ENCODE peak calls at places on chromosomes 16 and 17, in eight cellular contexts. Z, U, E, R, L, X, D and H are unnamed samples. For H3K4me1, the result is how much of the 10 kb centered on the place peaks cover.

GRCh38 chr17:50588391-50589111 is 28.0 kb downstream of the CACNA1G start:
- DNase-seq in Z (no peak), U (no peak), E (no peak), R (no peak), L (no peak), X (no peak), D (peak), H (no peak)

GRCh38 chr16:71501562-71501961 is 12.4 kb upstream of the ZNF19 start:
- DNase-seq in Z (no peak), U (no peak), E (no peak), R (no peak), L (no peak), X (no peak), D (no peak), H (no peak)

GRCh38 chr17:73203135-73203787 is 10.4 kb downstream of the COG1 start:
- DNase-seq in Z (no peak), U (peak), E (no peak), R (no peak), L (no peak), X (peak), D (no peak), H (no peak)

GRCh38 chr16:79988721-79989220 is 388.2 kb upstream of the MAF start:
- DNase-seq in Z (no peak), U (no peak), E (no peak), R (no peak), L (no peak), X (no peak), D (no peak), H (no peak)

GRCh38 chr16:11425140-11425539 is 79.9 kb downstream of the RMI2 start:
- DNase-seq in Z (no peak), U (no peak), E (no peak), R (no peak), L (no peak), X (no peak), D (no peak), H (no peak)

GRCh38 chr17:45225964-45226530 is 4.4 kb downstream of the FMNL1 start:
- DNase-seq in Z (no peak), U (no peak), E (peak), R (peak), L (no peak), X (no peak), D (no peak), H (peak)

GRCh38 chr16:30416624-30417298 is 9.4 kb downstream of the ZNF771 start:
- DNase-seq in Z (no peak), U (no peak), E (no peak), R (no peak), L (peak), X (no peak), D (no peak), H (no peak)

GRCh38 chr17:40529991-40530390 is 28.6 kb upstream of the TNS4 start:
- DNase-seq in Z (no peak), U (no peak), E (no peak), R (no peak), L (no peak), X (no peak), D (no peak), H (no peak)

GRCh38 chr17:9381068-9381467 is 194.6 kb downstream of the STX8 start:
- DNase-seq in Z (no peak), U (no peak), E (no peak), R (no peak), L (no peak), X (no peak), D (no peak), H (no peak)

GRCh38 chr17:15392326-15392739 is 50.9 kb upstream of the TEKT3 start:
- DNase-seq in Z (no peak), U (no peak), E (no peak), R (no peak), L (no peak), X (no peak), D (no peak), H (no peak)

GRCh38 chr16:50747206-50747956 is 5.5 kb downstream of the CYLD start:
- DNase-seq in Z (no peak), U (no peak), E (no peak), R (no peak), L (peak), X (no peak), D (no peak), H (no peak)

GRCh38 chr17:78040561-78041400 is 82.3 kb downstream of the TNRC6C start:
- DNase-seq in Z (no peak), U (no peak), E (peak), R (peak), L (peak), X (peak), D (peak), H (peak)

GRCh38 chr17:17084317-17084835 is 42.1 kb downstream of the MPRIP start:
- DNase-seq in Z (no peak), U (no peak), E (no peak), R (no peak), L (no peak), X (no peak), D (peak), H (no peak)

GRCh38 chr17:43661699-43662431 is at the start of gene MEOX1:
- DNase-seq in Z (no peak), U (peak), E (peak), R (no peak), L (no peak), X (no peak), D (no peak), H (no peak)

GRCh38 chr17:31413871-31414589 is 22.6 kb downstream of the RAB11FIP4 start:
- DNase-seq in Z (no peak), U (no peak), E (no peak), R (no peak), L (no peak), X (no peak), D (no peak), H (no peak)

GRCh38 chr16:87317766-87318121 is 552 bp upstream of the C16orf95 start:
- DNase-seq in Z (no peak), U (peak), E (peak), R (no peak), L (peak), X (no peak), D (peak), H (peak)

GRCh38 chr16:56164636-56165035 is 26.7 kb upstream of the GNAO1 start:
- DNase-seq in Z (no peak), U (no peak), E (no peak), R (no peak), L (no peak), X (no peak), D (no peak), H (no peak)

GRCh38 chr17:81037026-81037782 is 2.3 kb downstream of the BAIAP2 start:
- DNase-seq in Z (no peak), U (no peak), E (peak), R (no peak), L (no peak), X (peak), D (no peak), H (no peak)

GRCh38 chr16:13973321-13974023 is 53.5 kb downstream of the ERCC4 start:
- DNase-seq in Z (no peak), U (no peak), E (no peak), R (no peak), L (no peak), X (no peak), D (no peak), H (no peak)

GRCh38 chr16:70652322-70652721 is 6.0 kb downstream of the IL34 start:
- DNase-seq in Z (no peak), U (no peak), E (no peak), R (no peak), L (no peak), X (no peak), D (no peak), H (no peak)

GRCh38 chr17:79180358-79181005 is 105.9 kb downstream of the ENGASE start:
- DNase-seq in Z (no peak), U (no peak), E (no peak), R (no peak), L (no peak), X (no peak), D (no peak), H (no peak)

GRCh38 chr17:54898576-54898975 is 2.1 kb upstream of the TOM1L1 start:
- DNase-seq in Z (no peak), U (no peak), E (no peak), R (no peak), L (no peak), X (no peak), D (no peak), H (no peak)

GRCh38 chr17:81033535-81034167 is 1.3 kb upstream of the BAIAP2 start:
- DNase-seq in Z (no peak), U (no peak), E (no peak), R (no peak), L (no peak), X (no peak), D (peak), H (no peak)

GRCh38 chr16:9820481-9821246 is 361.6 kb downstream of the GRIN2A start:
- DNase-seq in Z (no peak), U (peak), E (no peak), R (no peak), L (peak), X (no peak), D (no peak), H (no peak)

GRCh38 chr16:70656712-70657263 is 10.4 kb downstream of the IL34 start:
- DNase-seq in Z (no peak), U (no peak), E (no peak), R (no peak), L (peak), X (no peak), D (no peak), H (no peak)

GRCh38 chr17:83053779-83054451 is 25.5 kb upstream of the METRNL start:
- DNase-seq in Z (no peak), U (no peak), E (no peak), R (peak), L (no peak), X (no peak), D (peak), H (no peak)

GRCh38 chr17:73156887-73157870 is 7.6 kb upstream of the SSTR2 start:
- DNase-seq in Z (no peak), U (peak), E (no peak), R (no peak), L (no peak), X (no peak), D (no peak), H (no peak)

GRCh38 chr17:57121308-57122042 is 36.4 kb downstream of the AKAP1 start:
- DNase-seq in Z (no peak), U (peak), E (peak), R (no peak), L (peak), X (no peak), D (peak), H (no peak)

GRCh38 chr16:79600636-79601091 is at the start of gene MAF:
- DNase-seq in Z (no peak), U (peak), E (peak), R (peak), L (peak), X (peak), D (peak), H (peak)

GRCh38 chr16:87487361-87487924 is 5.4 kb downstream of the ZCCHC14 start:
- DNase-seq in Z (no peak), U (peak), E (no peak), R (no peak), L (peak), X (no peak), D (no peak), H (peak)

GRCh38 chr17:50166518-50167181 is 845 bp downstream of the SGCA start:
- DNase-seq in Z (no peak), U (no peak), E (no peak), R (no peak), L (no peak), X (no peak), D (no peak), H (no peak)

GRCh38 chr16:11135167-11135973 is 120.6 kb downstream of the SOCS1 start:
- DNase-seq in Z (no peak), U (no peak), E (no peak), R (no peak), L (no peak), X (no peak), D (no peak), H (no peak)

GRCh38 chr16:61579195-61579594 is 457.0 kb downstream of the CDH8 start:
- DNase-seq in Z (no peak), U (no peak), E (no peak), R (no peak), L (no peak), X (no peak), D (no peak), H (no peak)

GRCh38 chr17:1484586-1485310 is 7.7 kb downstream of the MYO1C start:
- DNase-seq in Z (no peak), U (peak), E (peak), R (peak), L (peak), X (no peak), D (peak), H (no peak)
- TF ChIP-seq CTCF in Z (no peak), U (peak), E (no peak), R (peak), L (no peak), X (no peak), D (peak), H (no peak)

GRCh38 chr17:850828-851759 is 68.9 kb downstream of the MRM3 start:
- DNase-seq in Z (no peak), U (peak), E (peak), R (no peak), L (no peak), X (no peak), D (no peak), H (peak)
- H3K27ac ChIP-seq in Z (no peak), U (peak), E (peak), R (peak), L (no peak), X (peak), D (peak), H (peak)

GRCh38 chr17:38442548-38442947 is 14.3 kb downstream of the ARHGAP23 start:
- DNase-seq in Z (no peak), U (no peak), E (no peak), R (no peak), L (no peak), X (no peak), D (no peak), H (no peak)

GRCh38 chr17:38441429-38442061 is 13.3 kb downstream of the ARHGAP23 start:
- DNase-seq in Z (no peak), U (no peak), E (no peak), R (no peak), L (no peak), X (no peak), D (no peak), H (no peak)

GRCh38 chr17:38440614-38441397 is 12.5 kb downstream of the ARHGAP23 start:
- DNase-seq in Z (no peak), U (peak), E (peak), R (no peak), L (peak), X (no peak), D (no peak), H (no peak)

GRCh38 chr17:38443356-38444026 is 15.2 kb downstream of the ARHGAP23 start:
- DNase-seq in Z (no peak), U (no peak), E (no peak), R (no peak), L (no peak), X (no peak), D (no peak), H (no peak)

GRCh38 chr17:38444151-38444550 is 15.9 kb downstream of the ARHGAP23 start:
- DNase-seq in Z (no peak), U (peak), E (peak), R (peak), L (peak), X (peak), D (peak), H (peak)
- H3K4me1 ChIP-seq in Z (under half), U (under half), E (half or more), R (under half), L (half or more), X (under half), D (under half), H (under half)

DNA sequence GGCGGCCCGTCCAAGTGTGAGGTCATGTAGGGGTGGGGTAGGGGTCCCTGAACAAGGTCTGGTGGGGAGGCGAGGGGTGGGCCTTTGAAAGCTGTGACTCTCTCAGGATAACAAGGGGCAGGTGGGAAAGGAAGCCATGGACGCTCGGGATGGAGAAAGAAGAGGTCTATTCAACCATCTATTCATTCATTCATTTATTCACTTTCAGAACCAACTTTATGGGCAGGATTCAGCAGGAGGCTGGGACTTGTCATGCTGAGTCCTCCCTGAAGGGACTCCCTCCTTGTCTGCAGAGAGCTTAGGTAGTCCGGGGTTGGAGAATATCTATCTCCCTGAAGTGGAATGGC is 8.6 kb upstream of the CD300A start:
- DNase-seq in Z (no peak), U (no peak), E (no peak), R (no peak), L (no peak), X (no peak), D (no peak), H (no peak)
- TF ChIP-seq CTCF in Z (no peak), U (no peak), E (no peak), R (no peak), L (no peak), X (no peak), D (no peak), H (peak)

DNA sequence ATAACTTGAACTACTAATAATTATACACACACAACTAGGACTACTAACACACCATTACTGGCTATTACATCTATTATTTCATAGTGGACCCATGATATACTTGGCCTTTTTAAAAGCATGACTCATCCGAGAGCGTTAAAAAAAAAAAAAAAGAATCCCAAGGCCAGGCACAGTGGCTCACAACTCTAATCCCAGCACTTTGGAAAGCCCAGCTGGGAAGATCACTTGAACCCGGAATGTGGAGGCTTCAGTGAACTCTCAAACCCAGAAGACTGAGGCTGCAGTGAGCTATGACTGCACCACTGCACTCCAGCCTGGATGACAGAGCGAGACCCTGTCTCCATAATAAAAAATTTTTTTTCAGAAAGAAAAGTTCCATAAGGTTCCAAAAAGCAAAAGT is 3.1 kb downstream of the GLG1 start:
- DNase-seq in Z (no peak), U (no peak), E (no peak), R (no peak), L (no peak), X (no peak), D (no peak), H (no peak)
- H3K27ac ChIP-seq in Z (no peak), U (no peak), E (peak), R (no peak), L (no peak), X (no peak), D (no peak), H (no peak)

GRCh38 chr17:29125651-29126050 is 54.5 kb downstream of the MYO18A start:
- DNase-seq in Z (no peak), U (no peak), E (no peak), R (no peak), L (no peak), X (no peak), D (no peak), H (no peak)
- H3K4me1 ChIP-seq in Z (under half), U (under half), E (half or more), R (under half), L (under half), X (under half), D (under half), H (half or more)

DNA sequence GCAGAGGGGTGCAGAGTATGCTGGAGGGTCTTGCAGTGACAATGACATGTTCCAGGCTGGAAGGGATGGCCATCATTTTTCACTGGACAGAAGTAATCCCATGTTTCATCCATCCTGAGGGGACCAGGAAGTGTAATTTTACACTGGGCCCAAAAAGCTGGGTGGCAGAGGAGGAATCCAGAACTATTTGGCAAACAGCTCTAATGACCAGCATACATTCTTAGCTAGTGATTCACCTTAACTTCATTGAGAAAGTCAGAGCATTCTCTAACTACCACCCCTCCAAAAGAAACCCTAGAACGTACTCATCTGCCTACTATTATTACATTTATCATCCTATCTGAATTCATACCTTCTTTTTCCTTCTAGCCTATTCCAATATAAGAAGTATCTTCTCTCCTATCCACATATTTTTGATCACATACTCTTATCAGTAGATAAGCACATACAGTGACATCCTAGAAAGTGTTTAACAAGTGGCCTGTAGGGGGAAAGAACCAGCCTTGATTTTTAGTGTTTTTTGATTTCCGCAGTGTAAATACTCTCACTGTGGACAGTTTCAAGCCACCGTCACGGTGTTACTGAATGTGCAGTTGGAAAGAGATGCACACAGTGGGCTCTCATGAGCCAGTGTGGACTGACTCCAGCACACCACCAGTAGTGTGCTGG is 118.1 kb downstream of the FTO start:
- DNase-seq in Z (no peak), U (no peak), E (no peak), R (no peak), L (no peak), X (no peak), D (no peak), H (no peak)
- TF ChIP-seq CTCF in Z (no peak), U (peak), E (no peak), R (no peak), L (no peak), X (no peak), D (no peak), H (no peak)

DNA sequence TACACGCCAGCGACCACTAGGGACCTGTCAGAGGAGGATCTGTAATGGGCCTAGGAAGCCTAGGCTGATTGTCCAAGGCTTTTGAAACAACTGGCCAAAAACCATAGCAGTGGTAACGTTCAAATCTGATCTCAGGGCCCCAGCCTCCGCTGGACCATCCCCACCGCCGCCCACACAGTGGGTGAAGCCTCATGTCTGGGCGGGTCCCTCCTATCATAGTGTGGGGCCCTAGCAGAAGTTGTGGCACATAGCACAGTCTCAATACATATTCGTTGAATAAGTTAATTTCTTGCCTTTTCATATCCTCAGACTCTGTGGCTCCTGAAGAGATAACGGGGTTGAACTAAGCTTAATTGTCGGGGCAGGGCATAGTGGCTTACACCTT is 818 bp downstream of the DPH1 start:
- DNase-seq in Z (no peak), U (no peak), E (peak), R (no peak), L (no peak), X (no peak), D (no peak), H (no peak)
- H3K27ac ChIP-seq in Z (peak), U (peak), E (peak), R (peak), L (no peak), X (no peak), D (no peak), H (peak)

GRCh38 chr17:38657824-38658740 is 16.7 kb downstream of the EPOP start:
- DNase-seq in Z (no peak), U (no peak), E (no peak), R (no peak), L (no peak), X (no peak), D (no peak), H (no peak)

GRCh38 chr17:38658741-38659345 is 15.9 kb downstream of the EPOP start:
- DNase-seq in Z (no peak), U (no peak), E (no peak), R (no peak), L (no peak), X (no peak), D (no peak), H (no peak)

GRCh38 chr17:38659415-38659814 is 15.3 kb downstream of the EPOP start:
- DNase-seq in Z (no peak), U (no peak), E (no peak), R (no peak), L (no peak), X (no peak), D (no peak), H (no peak)

GRCh38 chr17:38654411-38655398 is 20.1 kb downstream of the EPOP start:
- DNase-seq in Z (no peak), U (no peak), E (no peak), R (no peak), L (peak), X (no peak), D (no peak), H (no peak)

GRCh38 chr17:38656959-38657823 is 17.6 kb downstream of the EPOP start:
- DNase-seq in Z (no peak), U (no peak), E (no peak), R (no peak), L (no peak), X (no peak), D (no peak), H (no peak)
- H3K4me1 ChIP-seq in Z (under half), U (under half), E (under half), R (under half), L (under half), X (under half), D (under half), H (under half)